ENCODE peak calls at places on chromosome 1, in eight cellular contexts. B is psoas muscle, V is astrocyte of the cerebellum, H is cardiac fibroblast, Q is spleen, O is fibroblast of the aortic adventitia, X is GM12864, N is transverse colon. K is an unnamed sample.

GRCh38 chr1:229204863-229205777 is 65.8 kb upstream of the RAB4A start:
- DNase-seq in B (no peak), V (peak; percentile 69), H (peak; percentile 95), Q (no peak), O (peak; percentile 98), X (no peak), N (no peak), K (no peak)

GRCh38 chr1:202202500-202203168 is 9.0 kb downstream of the LGR6 start:
- DNase-seq in B (no peak), V (no peak), H (no peak), Q (no peak), O (no peak), X (no peak), N (no peak), K (no peak)

GRCh38 chr1:198932351-198932991 is 293.6 kb downstream of the PTPRC start:
- DNase-seq in B (no peak), V (no peak), H (no peak), Q (no peak), O (no peak), X (no peak), N (no peak), K (no peak)

GRCh38 chr1:104125226-104125625 is 375.5 kb downstream of the AMY1C start:
- DNase-seq in B (no peak), V (no peak), H (no peak), Q (no peak), O (no peak), X (no peak), N (no peak), K (no peak)

GRCh38 chr1:235999259-235999925 is 65.5 kb downstream of the NID1 start:
- DNase-seq in B (no peak), V (peak; percentile 45), H (peak; percentile 92), Q (no peak), O (peak; percentile 88), X (peak; percentile 84), N (no peak), K (peak; percentile 86)

GRCh38 chr1:230797376-230798186 is 50.4 kb downstream of the CAPN9 start:
- DNase-seq in B (peak; percentile 42), V (peak; percentile 70), H (peak; percentile 87), Q (no peak), O (peak; percentile 85), X (no peak), N (peak; percentile 41), K (no peak)

GRCh38 chr1:61184035-61184713 is 101.8 kb downstream of the NFIA start:
- DNase-seq in B (peak; percentile 93), V (peak; percentile 81), H (peak; percentile 98), Q (peak; percentile 82), O (peak; percentile 93), X (no peak), N (peak; percentile 88), K (no peak)

GRCh38 chr1:67144696-67145095 is 9.9 kb upstream of the C1orf141 start:
- DNase-seq in B (no peak), V (no peak), H (peak; percentile 17), Q (no peak), O (no peak), X (no peak), N (no peak), K (no peak)

GRCh38 chr1:37746806-37747205 is 18.1 kb downstream of the EPHA10 start:
- DNase-seq in B (no peak), V (no peak), H (no peak), Q (no peak), O (no peak), X (no peak), N (no peak), K (no peak)

GRCh38 chr1:205429742-205430464 is 8.0 kb upstream of the LEMD1 start:
- DNase-seq in B (no peak), V (no peak), H (no peak), Q (peak; percentile 71), O (no peak), X (no peak), N (no peak), K (no peak)

GRCh38 chr1:46681333-46682034 is 9.8 kb downstream of the TEX38 start:
- DNase-seq in B (no peak), V (no peak), H (no peak), Q (no peak), O (no peak), X (no peak), N (no peak), K (no peak)

GRCh38 chr1:185010361-185010760 is 35.0 kb upstream of the RNF2 start:
- DNase-seq in B (no peak), V (no peak), H (no peak), Q (no peak), O (no peak), X (no peak), N (no peak), K (no peak)

GRCh38 chr1:1171551-1172340 is 1.9 kb upstream of the TTLL10 start:
- DNase-seq in B (peak; percentile 10), V (no peak), H (no peak), Q (peak; percentile 86), O (no peak), X (no peak), N (no peak), K (peak; percentile 63)

GRCh38 chr1:1170891-1171550 is 2.7 kb upstream of the TTLL10 start:
- DNase-seq in B (peak; percentile 9), V (no peak), H (no peak), Q (peak; percentile 60), O (no peak), X (no peak), N (no peak), K (peak; percentile 7)

GRCh38 chr1:1175221-1176062 is 1.8 kb downstream of the TTLL10 start:
- DNase-seq in B (no peak), V (no peak), H (no peak), Q (peak; percentile 69), O (no peak), X (no peak), N (no peak), K (peak; percentile 14)

GRCh38 chr1:1173793-1174415 is at the start of gene TTLL10:
- DNase-seq in B (peak; percentile 12), V (no peak), H (no peak), Q (peak; percentile 82), O (no peak), X (no peak), N (peak; percentile 40), K (peak; percentile 45)

DNA sequence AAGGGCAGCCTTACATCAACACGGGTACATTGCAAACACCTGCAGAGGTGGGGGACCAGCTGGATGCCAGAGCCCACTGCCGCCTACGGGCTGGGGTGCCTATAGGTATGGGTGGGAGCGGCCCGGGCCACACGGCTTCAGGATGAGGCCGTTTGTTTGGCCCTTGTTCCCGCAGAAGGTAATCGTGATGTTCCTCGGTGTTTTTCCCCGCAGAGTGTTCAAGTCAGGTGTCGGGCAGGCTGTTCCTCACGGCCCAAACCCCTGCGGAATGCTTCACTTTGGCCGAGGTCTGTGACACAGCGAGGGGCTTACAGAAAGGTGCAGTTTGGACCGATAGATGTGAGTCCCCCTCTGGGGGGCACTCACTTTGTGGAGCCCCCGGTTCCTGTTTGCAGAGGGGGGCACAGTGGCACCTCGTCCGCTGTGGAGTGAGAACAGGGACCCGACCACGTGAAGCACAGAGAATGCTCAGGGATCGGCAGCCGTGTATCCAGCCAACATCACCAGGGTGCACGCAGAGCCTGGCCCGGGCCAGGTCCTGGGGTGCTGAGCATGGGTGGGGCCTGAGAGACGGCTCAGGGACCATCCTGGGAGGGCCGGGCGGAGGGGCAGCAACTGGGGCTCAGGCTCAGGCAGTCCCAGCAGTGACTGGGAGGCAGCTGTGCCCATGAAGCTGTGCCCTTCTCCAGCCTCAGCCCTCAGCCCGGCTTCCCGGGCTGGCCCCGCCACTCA is 453 bp upstream of the TTLL10 start:
- DNase-seq in B (no peak), V (no peak), H (no peak), Q (peak; percentile 41), O (no peak), X (no peak), N (no peak), K (peak; percentile 9)
- H3K4me3 ChIP-seq in B (no peak overlapping the region), V (no peak overlapping the region), H (no peak overlapping the region), Q (no peak overlapping the region), O (no peak overlapping the region), X (no peak overlapping the region), N (no peak overlapping the region), K (no peak overlapping the region)

DNA sequence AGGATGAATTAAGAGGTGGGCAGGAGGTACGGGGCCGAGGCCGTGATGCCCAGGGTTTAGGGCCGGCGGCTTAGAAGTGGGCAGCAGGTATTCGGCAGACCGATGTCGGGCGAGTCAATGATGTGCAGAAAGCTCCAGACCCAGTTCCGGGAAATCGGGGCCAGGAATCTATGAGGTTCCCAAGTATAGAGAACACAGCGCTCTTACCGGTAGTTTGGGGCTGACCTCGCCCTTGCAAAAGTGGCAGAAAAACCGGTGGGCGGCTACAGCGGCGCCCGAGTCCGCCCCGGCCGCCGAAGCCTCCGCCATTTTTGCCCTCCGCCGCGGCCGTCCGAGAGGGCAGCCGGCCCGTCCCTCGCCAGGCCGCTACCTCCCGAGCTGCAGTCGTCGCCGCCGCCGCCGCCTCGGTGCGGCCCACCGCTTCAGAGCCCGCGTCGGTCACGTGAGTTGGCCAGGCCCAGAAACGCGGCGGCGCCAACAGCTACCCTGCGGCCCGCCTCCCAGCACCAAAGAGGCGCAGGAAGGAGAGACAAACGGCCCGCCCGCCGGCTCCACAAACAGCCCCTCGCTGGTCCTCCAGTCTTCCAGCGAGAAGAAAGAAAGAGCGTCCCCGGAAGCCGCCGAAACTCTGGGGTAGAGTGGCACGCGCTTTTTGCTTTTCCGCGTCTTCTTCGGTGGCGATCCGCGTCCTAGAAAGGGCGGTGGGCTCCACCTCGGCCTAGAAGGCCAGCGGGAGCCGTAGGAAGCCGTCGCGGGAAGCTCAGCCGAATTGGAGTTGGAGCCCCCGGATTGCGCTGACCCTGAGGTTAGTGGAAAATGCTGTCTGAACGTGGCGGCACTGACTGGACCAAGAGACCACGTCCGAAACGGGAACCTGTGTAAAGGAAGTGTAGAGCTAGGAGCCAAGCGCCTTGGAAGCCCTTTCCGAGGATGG is at the start of the genes POLR3C and RNF115:
- DNase-seq in B (peak; percentile 94), V (peak; percentile 78), H (peak; percentile 95), Q (peak; percentile 97), O (peak; percentile 90), X (peak; percentile 68), N (peak; percentile 93), K (peak; percentile 89)
- TF ChIP-seq CTCF in B (no peak), V (no peak), H (no peak), Q (no peak), O (no peak), X (no peak), N (no peak), K (no peak)

GRCh38 chr1:17866451-17867029 is 111.4 kb downstream of the ACTL8 start:
- DNase-seq in B (peak; percentile 45), V (peak; percentile 44), H (peak; percentile 81), Q (no peak), O (peak; percentile 90), X (no peak), N (no peak), K (no peak)
- H3K4me3 ChIP-seq in B (no peak overlapping the region), V (no peak overlapping the region), H (no peak overlapping the region), Q (no peak overlapping the region), O (no peak overlapping the region), X (no peak overlapping the region), N (no peak overlapping the region), K (no peak overlapping the region)

DNA sequence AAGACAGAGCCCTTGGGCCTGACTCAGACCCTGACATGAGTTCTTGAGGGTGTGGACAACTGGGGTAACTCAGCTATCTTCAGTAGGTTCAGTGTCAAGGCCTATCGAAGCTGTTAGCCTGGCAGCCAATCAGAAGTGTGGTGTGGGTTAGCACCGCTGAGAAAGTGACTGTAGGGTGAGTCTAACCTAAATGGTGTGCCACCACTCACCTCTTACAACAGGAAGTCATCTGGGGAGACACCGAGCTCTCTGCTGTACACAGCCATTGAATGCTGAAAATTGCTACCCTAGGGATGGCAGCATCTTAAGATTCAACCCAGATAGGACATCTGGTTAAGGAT is 44.6 kb downstream of the RASSF5 start:
- DNase-seq in B (no peak), V (no peak), H (no peak), Q (peak; percentile 80), O (no peak), X (no peak), N (peak; percentile 28), K (no peak)
- TF ChIP-seq CTCF in B (no peak), V (no peak), H (no peak), Q (no peak), O (no peak), X (no peak), N (no peak), K (no peak)

K was measured in GM06990.